ENCODE peak calls at places on chromosomes 6 and 20, in nine cellular contexts. N is neural crest cell, E is body of pancreas, S is fibroblast of mammary gland, Q is ovary, Y is Caco-2, W is lung, Z is colonic mucosa, T is lower leg skin. U is an unnamed sample.

GRCh38 chr6:69914015-69914485 is 47.7 kb downstream of the COL19A1 start:
- DNase-seq in N (no peak), E (no peak), S (no peak), Q (no peak), Y (no peak), W (no peak), Z (no peak), T (no peak), U (no peak)

GRCh38 chr20:35604444-35604750 is 11.2 kb upstream of the SPAG4 start:
- DNase-seq in N (no peak), E (no peak), S (no peak), Q (no peak), Y (peak), W (no peak), Z (peak), T (no peak), U (no peak)

GRCh38 chr20:8133816-8134451 is 1.9 kb downstream of the PLCB1 start:
- DNase-seq in N (no peak), E (no peak), S (no peak), Q (no peak), Y (no peak), W (no peak), Z (no peak), T (no peak), U (no peak)

GRCh38 chr6:166575190-166575589 is 11.3 kb downstream of the RAMACL start:
- DNase-seq in N (no peak), E (no peak), S (no peak), Q (peak), Y (no peak), W (no peak), Z (no peak), T (peak), U (no peak)

GRCh38 chr6:151118453-151119123 is 121.2 kb upstream of the AKAP12 start:
- DNase-seq in N (no peak), E (no peak), S (no peak), Q (no peak), Y (no peak), W (no peak), Z (no peak), T (no peak), U (no peak)

GRCh38 chr6:143673638-143674037 is 4.1 kb upstream of the PHACTR2 start:
- DNase-seq in N (no peak), E (no peak), S (peak), Q (no peak), Y (peak), W (no peak), Z (peak), T (no peak), U (peak)

GRCh38 chr20:51871943-51872342 is 69.6 kb upstream of the SALL4 start:
- DNase-seq in N (no peak), E (no peak), S (no peak), Q (no peak), Y (peak), W (no peak), Z (no peak), T (no peak), U (no peak)

GRCh38 chr6:5540375-5540774 is 279.1 kb downstream of the FARS2 start:
- DNase-seq in N (no peak), E (no peak), S (peak), Q (no peak), Y (no peak), W (no peak), Z (no peak), T (no peak), U (no peak)

GRCh38 chr20:59185809-59186208 is 22.2 kb downstream of the ZNF831 start:
- DNase-seq in N (no peak), E (no peak), S (no peak), Q (no peak), Y (no peak), W (no peak), Z (peak), T (no peak), U (no peak)

GRCh38 chr6:38847497-38847896 is 132.4 kb downstream of the DNAH8 start:
- DNase-seq in N (no peak), E (no peak), S (no peak), Q (no peak), Y (no peak), W (no peak), Z (no peak), T (no peak), U (no peak)

GRCh38 chr6:110629153-110629552 is 152.7 kb upstream of the SLC22A16 start:
- DNase-seq in N (no peak), E (no peak), S (no peak), Q (no peak), Y (no peak), W (no peak), Z (peak), T (no peak), U (no peak)

GRCh38 chr6:53524455-53524815 is 20.5 kb downstream of the GCLC start:
- DNase-seq in N (no peak), E (no peak), S (peak), Q (no peak), Y (no peak), W (no peak), Z (no peak), T (no peak), U (peak)

GRCh38 chr6:128600397-128600951 is 80.1 kb upstream of the PTPRK start:
- DNase-seq in N (no peak), E (no peak), S (peak), Q (no peak), Y (no peak), W (no peak), Z (no peak), T (no peak), U (peak)

GRCh38 chr6:108165714-108166663 is at the start of gene NR2E1:
- DNase-seq in N (no peak), E (no peak), S (peak), Q (no peak), Y (peak), W (no peak), Z (no peak), T (no peak), U (no peak)

GRCh38 chr6:166954118-166954713 is 2.1 kb downstream of the RNASET2 start:
- DNase-seq in N (no peak), E (no peak), S (no peak), Q (no peak), Y (no peak), W (no peak), Z (peak), T (no peak), U (no peak)

GRCh38 chr6:144544266-144544830 is 259.2 kb downstream of the UTRN start:
- DNase-seq in N (no peak), E (no peak), S (no peak), Q (no peak), Y (no peak), W (no peak), Z (no peak), T (no peak), U (no peak)

GRCh38 chr6:15374119-15374518 is 128.2 kb downstream of the JARID2 start:
- DNase-seq in N (no peak), E (no peak), S (no peak), Q (no peak), Y (no peak), W (no peak), Z (no peak), T (no peak), U (no peak)
- TF ChIP-seq CTCF in N (no peak), E (no peak), S (no peak), Q (no peak), Y (no peak), W (no peak), Z (no peak), T (no peak), U (no peak)

DNA sequence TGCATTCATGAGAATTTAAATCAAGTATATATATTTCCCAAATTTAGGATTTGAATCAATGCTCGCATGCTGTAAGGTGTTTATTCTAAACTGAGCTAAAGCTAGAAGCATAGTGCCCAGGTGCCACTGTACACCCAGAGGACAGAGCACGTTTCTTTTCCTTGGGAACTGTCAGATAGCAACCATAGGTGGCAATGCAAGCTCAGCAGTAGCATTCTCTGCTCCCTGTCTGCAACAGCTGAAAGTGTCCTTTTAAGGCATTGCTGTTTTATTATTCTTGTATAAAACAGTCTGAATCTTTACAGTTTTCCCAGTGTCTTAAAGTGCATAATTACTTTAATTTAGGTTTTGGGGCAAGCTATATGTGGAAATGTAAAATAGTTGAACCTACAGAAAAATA is 443.4 kb upstream of the MMS22L start:
- DNase-seq in N (no peak), E (no peak), S (no peak), Q (no peak), Y (no peak), W (no peak), Z (no peak), T (no peak), U (no peak)
- TF ChIP-seq CTCF in N (peak), E (no peak), S (no peak), Q (no peak), Y (no peak), W (no peak), Z (no peak), T (no peak), U (no peak)

GRCh38 chr6:99802396-99803031 is 191.5 kb downstream of the MCHR2 start:
- DNase-seq in N (no peak), E (peak), S (no peak), Q (no peak), Y (peak), W (no peak), Z (no peak), T (no peak), U (no peak)
- TF ChIP-seq CTCF in N (peak), E (peak), S (peak), Q (no peak), Y (no peak), W (no peak), Z (no peak), T (no peak), U (peak)

DNA sequence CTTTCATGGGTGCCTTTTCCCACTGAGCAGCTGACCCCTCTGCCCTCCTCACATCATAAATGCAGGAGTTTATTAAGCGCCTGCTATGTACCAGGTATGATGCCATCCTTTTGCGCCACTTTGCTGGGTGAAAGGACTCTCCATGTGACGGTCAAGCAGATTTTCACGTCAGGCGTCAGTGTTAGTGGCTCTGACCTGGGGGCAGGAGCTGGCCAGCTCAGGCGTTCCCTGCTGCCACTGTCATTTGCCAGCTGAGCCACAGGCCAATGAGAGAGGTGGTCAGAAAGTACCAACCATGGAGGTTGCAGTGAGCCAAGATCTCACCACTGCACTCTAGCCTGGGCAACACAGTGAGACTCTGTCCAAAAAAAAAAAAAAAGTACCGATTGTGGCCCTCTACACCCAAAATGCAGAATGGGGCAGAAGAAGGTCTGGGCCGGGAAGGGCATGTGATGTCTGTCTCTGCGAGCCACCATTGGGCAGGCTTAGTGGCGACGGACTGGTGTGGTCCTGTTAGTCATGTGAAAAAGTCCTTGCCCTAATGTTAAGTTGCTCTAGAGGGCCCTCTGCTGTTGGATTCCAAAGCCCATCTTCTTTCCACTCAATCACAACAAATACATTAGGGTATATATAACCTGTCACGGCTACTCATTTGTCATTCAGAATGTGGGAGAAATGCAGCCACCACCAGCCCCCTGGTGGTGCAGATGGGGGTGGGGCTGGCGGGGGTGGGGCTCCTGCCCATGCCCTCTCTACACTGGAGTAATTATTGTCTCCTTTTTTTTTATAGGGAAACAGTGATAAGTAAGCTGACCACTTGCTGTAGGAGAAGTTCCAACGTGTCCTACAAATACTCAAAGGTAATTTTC is 18.4 kb upstream of the SLC22A1 start:
- DNase-seq in N (peak), E (no peak), S (peak), Q (no peak), Y (no peak), W (no peak), Z (peak), T (no peak), U (peak)
- TF ChIP-seq CTCF in N (peak), E (no peak), S (peak), Q (no peak), Y (peak), W (no peak), Z (peak), T (no peak), U (peak)

GRCh38 chr6:57267586-57268293 is 45.6 kb upstream of the RAB23 start:
- DNase-seq in N (peak), E (peak), S (peak), Q (no peak), Y (peak), W (peak), Z (peak), T (no peak), U (peak)
- TF ChIP-seq CTCF in N (peak), E (no peak), S (peak), Q (no peak), Y (peak), W (peak), Z (peak), T (no peak), U (peak)

GRCh38 chr6:25692472-25692871 is 40.5 kb downstream of the SCGN start:
- DNase-seq in N (no peak), E (no peak), S (no peak), Q (no peak), Y (no peak), W (no peak), Z (no peak), T (no peak), U (no peak)
- TF ChIP-seq CTCF in N (no peak), E (no peak), S (no peak), Q (no peak), Y (no peak), W (no peak), Z (no peak), T (no peak), U (no peak)

GRCh38 chr20:64049887-64050260 is 435 bp upstream of the SOX18 start:
- DNase-seq in N (no peak), E (no peak), S (no peak), Q (no peak), Y (no peak), W (no peak), Z (no peak), T (no peak), U (no peak)
- TF ChIP-seq CTCF in N (no peak), E (no peak), S (no peak), Q (no peak), Y (no peak), W (no peak), Z (no peak), T (no peak), U (no peak)